ENCODE peak calls at places on chromosomes 3 and 15, in nine cellular contexts. E is T-helper 2 cell, K is NCI-H1436, F is B cell, A is epithelial cell of esophagus, M is T-cell, T is HL-60, Q is activated T-cell treated with anti-CD3 and anti-CD28 coated beads for 48 hours, V is suprapubic skin. X is an unnamed sample.

GRCh38 chr3:39275963-39276593 is 3.8 kb downstream of the CX3CR1 start:
- DNase-seq in E (no peak), K (no peak), F (no peak), A (no peak), M (no peak), T (no peak), Q (no peak), V (no peak), X (no peak)

GRCh38 chr3:26369133-26369532 is 253.4 kb upstream of the LRRC3B start:
- DNase-seq in E (no peak), K (no peak), F (no peak), A (peak; percentile 18), M (no peak), T (no peak), Q (no peak), V (no peak), X (no peak)

GRCh38 chr3:183586477-183586876 is 31.0 kb upstream of the KLHL6 start:
- DNase-seq in E (no peak), K (no peak), F (no peak), A (no peak), M (no peak), T (no peak), Q (no peak), V (no peak), X (no peak)

GRCh38 chr15:81942157-81942556 is 103.7 kb downstream of the MEX3B start:
- DNase-seq in E (no peak), K (no peak), F (no peak), A (no peak), M (no peak), T (peak; percentile 71), Q (no peak), V (no peak), X (no peak)

GRCh38 chr3:198027045-198027798 is 67.2 kb downstream of the LMLN start:
- DNase-seq in E (no peak), K (no peak), F (no peak), A (no peak), M (no peak), T (no peak), Q (no peak), V (no peak), X (no peak)

GRCh38 chr15:76982756-76983155 is 12.2 kb upstream of the PSTPIP1 start:
- DNase-seq in E (no peak), K (no peak), F (no peak), A (no peak), M (no peak), T (no peak), Q (no peak), V (no peak), X (no peak)

GRCh38 chr3:148004331-148004730 is 595.2 kb downstream of the ZIC1 start:
- DNase-seq in E (no peak), K (no peak), F (no peak), A (no peak), M (no peak), T (no peak), Q (no peak), V (no peak), X (no peak)

GRCh38 chr15:82871577-82872484 is 62.4 kb downstream of the WHAMM start:
- DNase-seq in E (no peak), K (no peak), F (no peak), A (no peak), M (no peak), T (peak; percentile 24), Q (no peak), V (peak; percentile 38), X (no peak)

GRCh38 chr3:112979244-112979832 is 4.4 kb upstream of the CD200R1 start:
- DNase-seq in E (no peak), K (peak; percentile 59), F (no peak), A (peak; percentile 41), M (peak; percentile 27), T (peak; percentile 20), Q (no peak), V (no peak), X (no peak)

GRCh38 chr15:78272326-78272725 is 8.0 kb downstream of the DNAJA4 start:
- DNase-seq in E (no peak), K (no peak), F (no peak), A (no peak), M (no peak), T (no peak), Q (no peak), V (no peak), X (no peak)

GRCh38 chr3:158105124-158105709 is 1.0 kb downstream of the SHOX2 start:
- DNase-seq in E (no peak), K (no peak), F (no peak), A (no peak), M (no peak), T (no peak), Q (no peak), V (peak; percentile 64), X (no peak)

GRCh38 chr3:37475435-37475834 is 301.1 kb upstream of the LRRFIP2 start:
- DNase-seq in E (no peak), K (no peak), F (no peak), A (no peak), M (no peak), T (no peak), Q (no peak), V (no peak), X (no peak)

GRCh38 chr3:141553055-141553454 is 66.2 kb downstream of the RASA2 start:
- DNase-seq in E (no peak), K (no peak), F (no peak), A (no peak), M (peak; percentile 27), T (peak; percentile 60), Q (no peak), V (no peak), X (no peak)

GRCh38 chr15:88571153-88572029 is 24.9 kb upstream of the DET1 start:
- DNase-seq in E (no peak), K (no peak), F (no peak), A (no peak), M (no peak), T (no peak), Q (no peak), V (no peak), X (no peak)

GRCh38 chr3:14377838-14378169 is 24.6 kb upstream of the SLC6A6 start:
- DNase-seq in E (no peak), K (no peak), F (no peak), A (no peak), M (peak; percentile 21), T (peak; percentile 95), Q (peak; percentile 18), V (no peak), X (peak; percentile 33)

GRCh38 chr3:18135083-18135814 is 289.9 kb downstream of the SATB1 start:
- DNase-seq in E (no peak), K (no peak), F (no peak), A (peak; percentile 78), M (no peak), T (no peak), Q (no peak), V (no peak), X (no peak)

GRCh38 chr3:46564190-46565112 is 1.7 kb downstream of the LRRC2 start:
- DNase-seq in E (no peak), K (no peak), F (no peak), A (no peak), M (no peak), T (no peak), Q (no peak), V (no peak), X (no peak)

GRCh38 chr3:51400169-51400568 is 9.1 kb downstream of the RBM15B start:
- DNase-seq in E (no peak), K (no peak), F (no peak), A (no peak), M (no peak), T (peak; percentile 47), Q (no peak), V (no peak), X (no peak)

GRCh38 chr15:74635228-74635627 is 19.6 kb downstream of the CLK3 start:
- DNase-seq in E (peak; percentile 63), K (peak; percentile 53), F (peak; percentile 71), A (peak; percentile 77), M (peak; percentile 72), T (peak; percentile 76), Q (peak; percentile 64), V (no peak), X (peak; percentile 71)

GRCh38 chr3:188584958-188585689 is 431.2 kb downstream of the LPP start:
- DNase-seq in E (no peak), K (no peak), F (no peak), A (peak; percentile 77), M (no peak), T (peak; percentile 12), Q (no peak), V (no peak), X (no peak)

GRCh38 chr3:33312361-33312760 is 35.1 kb downstream of the FBXL2 start:
- DNase-seq in E (no peak), K (no peak), F (no peak), A (no peak), M (no peak), T (no peak), Q (no peak), V (no peak), X (no peak)

GRCh38 chr3:184848934-184849333 is 37.0 kb downstream of the VPS8 start:
- DNase-seq in E (no peak), K (no peak), F (no peak), A (no peak), M (no peak), T (no peak), Q (no peak), V (no peak), X (no peak)

X was measured in GM19239.